ENCODE peak calls at places on chromosomes 11 and 22, in four cellular contexts. K, N, P and I are unnamed samples.

GRCh38 chr22:45336971-45337431 is 27.3 kb downstream of the FAM118A start:
- DNase-seq in K (no peak), N (no peak), P (no peak), I (no peak)

GRCh38 chr11:30120045-30120589 is 103.3 kb upstream of the KCNA4 start:
- DNase-seq in K (no peak), N (no peak), P (no peak), I (no peak)

GRCh38 chr11:69465236-69466000 is 16.0 kb upstream of the LINC01488 start:
- DNase-seq in K (no peak), N (no peak), P (no peak), I (no peak)

GRCh38 chr11:118699508-118700220 is 20.2 kb upstream of the TREH start:
- DNase-seq in K (peak), N (no peak), P (no peak), I (no peak)

GRCh38 chr11:101439488-101439887 is 144.3 kb downstream of the TRPC6 start:
- DNase-seq in K (no peak), N (no peak), P (no peak), I (no peak)

GRCh38 chr22:17924735-17925727 is 99.3 kb downstream of the MICAL3 start:
- DNase-seq in K (no peak), N (no peak), P (no peak), I (no peak)

GRCh38 chr22:17920145-17920605 is 104.2 kb downstream of the MICAL3 start:
- DNase-seq in K (peak), N (peak), P (no peak), I (no peak)

GRCh38 chr22:33894515-33894914 is 25.8 kb downstream of the LARGE1 start:
- DNase-seq in K (peak), N (no peak), P (no peak), I (peak)

GRCh38 chr22:32325416-32325801 is 32.3 kb upstream of the RFPL3 start:
- DNase-seq in K (no peak), N (peak), P (no peak), I (no peak)

GRCh38 chr11:45451766-45452440 is 165.8 kb upstream of the SYT13 start:
- DNase-seq in K (no peak), N (no peak), P (no peak), I (no peak)

GRCh38 chr11:13316528-13316961 is 39.0 kb downstream of the BMAL1 start:
- DNase-seq in K (no peak), N (no peak), P (no peak), I (no peak)

GRCh38 chr11:122235615-122236014 is 119.6 kb upstream of the BLID start:
- DNase-seq in K (no peak), N (no peak), P (no peak), I (no peak)

GRCh38 chr22:19523240-19524169 is 705 bp downstream of the CLDN5 start:
- DNase-seq in K (no peak), N (no peak), P (no peak), I (no peak)

GRCh38 chr11:9626778-9627394 is 37.0 kb upstream of the SWAP70 start:
- DNase-seq in K (no peak), N (peak), P (peak), I (no peak)

GRCh38 chr11:114782650-114783310 is 104.5 kb downstream of the NXPE2 start:
- DNase-seq in K (no peak), N (no peak), P (no peak), I (no peak)

GRCh38 chr11:57358991-57359390 is 20.8 kb downstream of the P2RX3 start:
- DNase-seq in K (no peak), N (no peak), P (no peak), I (no peak)

GRCh38 chr11:122601131-122602125 is 54.1 kb upstream of the UBASH3B start:
- DNase-seq in K (peak), N (no peak), P (no peak), I (peak)

GRCh38 chr11:67435727-67436458 is 1.6 kb downstream of the PTPRCAP start:
- DNase-seq in K (no peak), N (no peak), P (no peak), I (no peak)

GRCh38 chr22:41862160-41862529 is 29.2 kb downstream of the SREBF2 start:
- DNase-seq in K (peak), N (peak), P (no peak), I (no peak)

GRCh38 chr11:93652161-93652597 is 9.3 kb upstream of the CEP295 start:
- DNase-seq in K (peak), N (peak), P (no peak), I (no peak)

GRCh38 chr11:132784441-132784840 is 747.9 kb downstream of the OPCML start:
- DNase-seq in K (no peak), N (no peak), P (no peak), I (no peak)

GRCh38 chr22:40613025-40613424 is 23.5 kb downstream of the MRTFA start:
- DNase-seq in K (no peak), N (no peak), P (no peak), I (no peak)

GRCh38 chr11:66768088-66768521 is 39.1 kb upstream of the SPTBN2 start:
- DNase-seq in K (peak), N (no peak), P (no peak), I (peak)

GRCh38 chr11:119789766-119790407 is 60.9 kb upstream of the NECTIN1 start:
- DNase-seq in K (no peak), N (no peak), P (no peak), I (no peak)

GRCh38 chr11:104995001-104995408 is 26.6 kb upstream of the CASP4 start:
- DNase-seq in K (peak), N (no peak), P (no peak), I (no peak)

GRCh38 chr22:36828815-36829214 is 12.0 kb upstream of the PVALB start:
- DNase-seq in K (no peak), N (peak), P (no peak), I (no peak)

GRCh38 chr11:71366076-71366475 is 82.1 kb downstream of the DHCR7 start:
- DNase-seq in K (no peak), N (no peak), P (no peak), I (no peak)

GRCh38 chr22:48334971-48335370 is 1492.7 kb downstream of the BRD1 start:
- DNase-seq in K (no peak), N (no peak), P (no peak), I (no peak)

GRCh38 chr11:44309483-44310197 is at the start of gene ALX4:
- DNase-seq in K (no peak), N (peak), P (no peak), I (no peak)

GRCh38 chr11:13009921-13010736 is 1.0 kb downstream of the RASSF10 start:
- DNase-seq in K (no peak), N (no peak), P (peak), I (peak)

GRCh38 chr22:43126506-43127165 is 16.1 kb downstream of the BIK start:
- DNase-seq in K (peak), N (peak), P (no peak), I (peak)

GRCh38 chr11:66113132-66113856 is 43.2 kb downstream of the PACS1 start:
- DNase-seq in K (peak), N (peak), P (no peak), I (peak)

GRCh38 chr11:114291847-114292680 is 4.1 kb upstream of the NNMT start:
- DNase-seq in K (no peak), N (no peak), P (no peak), I (no peak)

GRCh38 chr11:116055064-116055463 is 550.8 kb upstream of the CADM1 start:
- DNase-seq in K (no peak), N (no peak), P (no peak), I (no peak)

GRCh38 chr22:46536559-46537220 is 730 bp downstream of the CELSR1 start:
- DNase-seq in K (no peak), N (no peak), P (no peak), I (no peak)

GRCh38 chr22:36049678-36049997 is 21.0 kb upstream of the RBFOX2 start:
- DNase-seq in K (no peak), N (no peak), P (no peak), I (no peak)

GRCh38 chr11:69637956-69638871 is 2.7 kb upstream of the CCND1 start:
- DNase-seq in K (no peak), N (no peak), P (no peak), I (peak)

GRCh38 chr11:103529217-103529684 is 420.0 kb downstream of the DYNC2H1 start:
- DNase-seq in K (no peak), N (no peak), P (no peak), I (peak)

GRCh38 chr11:118338637-118339061 is 3.9 kb downstream of the CD3D start:
- DNase-seq in K (peak), N (peak), P (no peak), I (no peak)

DNA sequence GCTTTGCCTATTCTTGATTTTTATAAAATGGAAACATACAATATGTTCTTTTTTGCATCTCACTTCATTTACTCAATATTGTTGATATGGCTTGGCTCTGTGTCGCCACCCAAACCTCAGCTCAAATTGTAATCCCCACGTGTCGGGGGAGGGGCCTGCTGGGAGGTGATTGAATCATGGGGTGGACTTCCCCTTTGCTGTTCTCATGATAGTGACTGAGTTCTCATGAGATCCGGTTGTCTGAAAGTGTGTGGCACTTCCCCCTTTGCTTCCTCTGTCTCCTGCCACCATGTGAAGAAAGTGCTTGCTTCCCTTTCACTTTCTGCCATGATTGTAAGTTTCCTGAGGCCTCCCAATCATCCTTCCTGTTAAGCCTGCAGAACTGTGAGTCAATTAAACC is 431.3 kb downstream of the MN1 start:
- DNase-seq in K (no peak), N (peak), P (no peak), I (no peak)
- TF ChIP-seq RNF2 in K (no peak), N (no peak), P (no peak), I (no peak)

GRCh38 chr11:82858556-82859091 is 41.6 kb downstream of the PRCP start:
- DNase-seq in K (no peak), N (no peak), P (no peak), I (peak)
- TF ChIP-seq CEBPB in K (no peak), N (no peak), P (no peak), I (no peak)

GRCh38 chr11:113046866-113047265 is 85.6 kb downstream of the NCAM1 start:
- DNase-seq in K (no peak), N (no peak), P (no peak), I (no peak)

GRCh38 chr11:113048820-113049555 is 87.8 kb downstream of the NCAM1 start:
- DNase-seq in K (no peak), N (no peak), P (no peak), I (no peak)

GRCh38 chr11:113043704-113044103 is 82.5 kb downstream of the NCAM1 start:
- DNase-seq in K (no peak), N (no peak), P (no peak), I (no peak)

GRCh38 chr11:113045146-113045545 is 83.9 kb downstream of the NCAM1 start:
- DNase-seq in K (no peak), N (peak), P (no peak), I (no peak)
- TF ChIP-seq MAFK in K (no peak), N (no peak), P (no peak), I (no peak)

DNA sequence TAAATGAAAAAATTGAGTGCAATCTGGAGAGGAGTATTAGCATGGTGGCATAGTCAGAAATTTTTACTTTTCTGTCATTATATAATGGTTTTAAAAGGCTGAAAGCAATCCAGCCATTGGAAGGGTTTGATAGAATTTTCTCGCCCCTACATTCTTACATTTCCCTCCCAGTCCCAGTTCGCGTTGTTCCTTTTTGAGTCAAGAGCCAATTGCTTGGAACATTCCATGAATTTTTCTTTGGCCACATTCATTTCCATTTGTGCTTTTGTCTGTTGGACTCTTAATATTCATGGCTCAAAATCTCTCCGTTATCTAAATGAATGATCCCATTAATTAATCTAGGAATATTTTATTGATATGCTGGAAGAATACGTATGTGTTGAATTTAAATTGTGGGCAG is 66.0 kb downstream of the GRK3 start:
- DNase-seq in K (no peak), N (no peak), P (no peak), I (no peak)
- TF ChIP-seq RNF2 in K (no peak), N (no peak), P (no peak), I (no peak)